ENCODE peak calls at places on chromosomes 7 and 10, in nine cellular contexts. F, K, M, R, B, G, P, Y and I are unnamed samples.

GRCh38 chr10:99944860-99945259 is 64.9 kb downstream of the DNMBP start:
- DNase-seq in F (no peak), K (no peak), M (no peak), R (no peak), B (no peak), G (no peak), P (no peak), Y (no peak), I (no peak)

GRCh38 chr10:122342293-122343134 is 32.0 kb upstream of the PLEKHA1 start:
- DNase-seq in F (peak; percentile 46), K (no peak), M (peak; percentile 48), R (peak; percentile 19), B (peak; percentile 38), G (peak; percentile 72), P (no peak), Y (peak; percentile 53), I (no peak)

GRCh38 chr7:68246189-68246633 is 1249.6 kb downstream of the TYW1 start:
- DNase-seq in F (no peak), K (no peak), M (no peak), R (no peak), B (no peak), G (no peak), P (no peak), Y (no peak), I (no peak)

GRCh38 chr10:35728341-35728740 is 86.2 kb upstream of the FZD8 start:
- DNase-seq in F (no peak), K (no peak), M (no peak), R (no peak), B (no peak), G (peak; percentile 6), P (no peak), Y (no peak), I (no peak)

GRCh38 chr7:10973942-10974716 is 457 bp downstream of the PHF14 start:
- DNase-seq in F (peak; percentile 36), K (peak; percentile 40), M (no peak), R (peak; percentile 37), B (no peak), G (peak; percentile 74), P (peak; percentile 41), Y (no peak), I (no peak)

GRCh38 chr10:80382989-80383388 is 25.4 kb upstream of the PRXL2A start:
- DNase-seq in F (peak; percentile 28), K (no peak), M (peak; percentile 11), R (peak; percentile 44), B (peak; percentile 13), G (peak; percentile 58), P (peak; percentile 36), Y (peak; percentile 31), I (no peak)

GRCh38 chr7:47253650-47254080 is 328.2 kb downstream of the TNS3 start:
- DNase-seq in F (peak; percentile 52), K (peak; percentile 41), M (no peak), R (peak; percentile 28), B (no peak), G (peak; percentile 87), P (peak; percentile 46), Y (no peak), I (no peak)

GRCh38 chr7:86920154-86920553 is 139.3 kb downstream of the ELAPOR2 start:
- DNase-seq in F (no peak), K (no peak), M (no peak), R (no peak), B (no peak), G (no peak), P (no peak), Y (no peak), I (no peak)

GRCh38 chr10:14116837-14117236 is 213.9 kb downstream of the FRMD4A start:
- DNase-seq in F (no peak), K (no peak), M (no peak), R (no peak), B (no peak), G (no peak), P (no peak), Y (no peak), I (no peak)

GRCh38 chr7:5248201-5248885 is 34.4 kb upstream of the SLC29A4 start:
- DNase-seq in F (no peak), K (no peak), M (no peak), R (peak; percentile 49), B (no peak), G (no peak), P (peak; percentile 50), Y (no peak), I (no peak)

GRCh38 chr10:6022693-6023092 is 39.5 kb downstream of the IL2RA start:
- DNase-seq in F (no peak), K (no peak), M (no peak), R (no peak), B (no peak), G (peak; percentile 27), P (no peak), Y (no peak), I (no peak)
- H3K36me3 ChIP-seq in F (no peaks in the 10 kb centered on the region), K (no peaks in the 10 kb centered on the region), M (no peaks in the 10 kb centered on the region), R (no peaks in the 10 kb centered on the region), B (no peaks in the 10 kb centered on the region), G (no peaks in the 10 kb centered on the region), P (no peaks in the 10 kb centered on the region), Y (no peaks in the 10 kb centered on the region), I (no peaks in the 10 kb centered on the region)

DNA sequence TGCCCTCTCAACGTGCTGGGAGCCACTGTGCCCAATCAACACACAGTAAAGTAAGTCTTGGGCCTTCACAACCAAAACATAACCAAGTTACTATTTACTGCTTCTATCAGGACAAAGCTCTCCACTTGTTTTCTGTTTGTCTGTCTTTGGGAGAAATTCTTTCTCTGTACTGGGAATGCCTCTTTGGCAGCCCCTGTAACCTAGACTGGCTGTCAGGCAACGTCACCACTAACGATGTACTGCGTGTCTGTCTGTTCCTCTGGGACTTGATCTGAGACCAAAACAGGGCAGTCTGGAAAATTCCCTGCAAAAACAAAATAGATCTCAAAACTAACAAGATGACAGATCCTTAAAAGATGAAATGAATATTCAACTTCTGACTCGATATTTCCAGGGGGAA is 113.0 kb downstream of the SMURF1 start:
- DNase-seq in F (peak; percentile 18), K (no peak), M (no peak), R (no peak), B (no peak), G (no peak), P (no peak), Y (no peak), I (peak; percentile 78)
- H3K36me3 ChIP-seq in F (peaks cover 69% of the 10 kb centered on the region), K (peaks cover 84% of the 10 kb centered on the region), M (peaks cover 42% of the 10 kb centered on the region), R (peaks cover 67% of the 10 kb centered on the region), B (peaks cover 41% of the 10 kb centered on the region), G (peaks cover 39% of the 10 kb centered on the region), P (peaks cover 14% of the 10 kb centered on the region), Y (peaks cover 76% of the 10 kb centered on the region), I (peaks cover 85% of the 10 kb centered on the region)

GRCh38 chr7:24125765-24126164 is 158.2 kb upstream of the NPY start:
- DNase-seq in F (no peak), K (no peak), M (no peak), R (no peak), B (no peak), G (no peak), P (no peak), Y (no peak), I (no peak)

GRCh38 chr7:24133691-24134090 is 150.3 kb upstream of the NPY start:
- DNase-seq in F (no peak), K (no peak), M (no peak), R (no peak), B (no peak), G (no peak), P (no peak), Y (no peak), I (no peak)

GRCh38 chr7:24129597-24129996 is 154.4 kb upstream of the NPY start:
- DNase-seq in F (no peak), K (no peak), M (no peak), R (no peak), B (no peak), G (peak; percentile 92), P (no peak), Y (no peak), I (no peak)

GRCh38 chr7:24123061-24123460 is 160.9 kb upstream of the NPY start:
- DNase-seq in F (no peak), K (no peak), M (no peak), R (no peak), B (no peak), G (peak; percentile 58), P (no peak), Y (no peak), I (no peak)

GRCh38 chr7:24127930-24128329 is 156.1 kb upstream of the NPY start:
- DNase-seq in F (no peak), K (no peak), M (no peak), R (no peak), B (no peak), G (no peak), P (no peak), Y (no peak), I (no peak)
- H3K36me3 ChIP-seq in F (no peaks in the 10 kb centered on the region), K (no peaks in the 10 kb centered on the region), M (no peaks in the 10 kb centered on the region), R (no peaks in the 10 kb centered on the region), B (no peaks in the 10 kb centered on the region), G (no peaks in the 10 kb centered on the region), P (no peaks in the 10 kb centered on the region), Y (no peaks in the 10 kb centered on the region), I (no peaks in the 10 kb centered on the region)

GRCh38 chr7:104198673-104199278 is 9.0 kb downstream of the ORC5 start:
- DNase-seq in F (no peak), K (no peak), M (no peak), R (no peak), B (no peak), G (no peak), P (no peak), Y (no peak), I (no peak)
- H3K36me3 ChIP-seq in F (peaks cover 41% of the 10 kb centered on the region), K (peaks cover 45% of the 10 kb centered on the region), M (peaks cover 32% of the 10 kb centered on the region), R (peaks cover 53% of the 10 kb centered on the region), B (peaks cover 52% of the 10 kb centered on the region), G (peaks cover 53% of the 10 kb centered on the region), P (no peaks in the 10 kb centered on the region), Y (peaks cover 54% of the 10 kb centered on the region), I (peaks cover 88% of the 10 kb centered on the region)

GRCh38 chr7:112556633-112557032 is 75.8 kb downstream of the LSMEM1 start:
- DNase-seq in F (no peak), K (no peak), M (no peak), R (no peak), B (no peak), G (peak; percentile 69), P (no peak), Y (no peak), I (no peak)
- H3K36me3 ChIP-seq in F (no peaks in the 10 kb centered on the region), K (no peaks in the 10 kb centered on the region), M (no peaks in the 10 kb centered on the region), R (no peaks in the 10 kb centered on the region), B (no peaks in the 10 kb centered on the region), G (no peaks in the 10 kb centered on the region), P (no peaks in the 10 kb centered on the region), Y (no peaks in the 10 kb centered on the region), I (no peaks in the 10 kb centered on the region)

GRCh38 chr10:110881247-110881646 is 9.5 kb downstream of the PDCD4 start:
- DNase-seq in F (no peak), K (no peak), M (no peak), R (no peak), B (no peak), G (no peak), P (no peak), Y (no peak), I (no peak)
- H3K36me3 ChIP-seq in F (peaks cover 3% of the 10 kb centered on the region), K (peaks cover 4% of the 10 kb centered on the region), M (peaks cover 26% of the 10 kb centered on the region), R (peaks cover 74% of the 10 kb centered on the region), B (peaks cover 30% of the 10 kb centered on the region), G (peaks cover 74% of the 10 kb centered on the region), P (peaks cover 5% of the 10 kb centered on the region), Y (peaks cover 95% of the 10 kb centered on the region), I (peaks cover 78% of the 10 kb centered on the region)